ENCODE peak calls at places on chromosomes 16 and 17, in five cellular contexts. M is A673, D is kidney epithelial cell, T is prostate gland, N is fibroblast of lung. Z is an unnamed sample.

GRCh38 chr16:20940864-20941634 is 40.5 kb downstream of the LYRM1 start:
- DNase-seq in M (no peak), D (no peak), T (no peak), N (no peak), Z (no peak)

GRCh38 chr17:28712037-28712704 is 483 bp upstream of the PROCA1 start:
- DNase-seq in M (no peak), D (no peak), T (no peak), N (no peak), Z (peak)

GRCh38 chr16:35569413-35569812 is 2110.0 kb downstream of the TP53TG3F start:
- DNase-seq in M (no peak), D (no peak), T (no peak), N (no peak), Z (no peak)

GRCh38 chr16:200388-200787 is 20.1 kb downstream of the HBQ1 start:
- DNase-seq in M (peak), D (peak), T (no peak), N (peak), Z (peak)

GRCh38 chr16:7646831-7647230 is 314.2 kb downstream of the RBFOX1 start:
- DNase-seq in M (no peak), D (no peak), T (no peak), N (no peak), Z (no peak)

GRCh38 chr17:40632206-40632605 is 15.4 kb downstream of the SMARCE1 start:
- DNase-seq in M (no peak), D (no peak), T (no peak), N (no peak), Z (no peak)

GRCh38 chr17:8855477-8856204 is 11.8 kb downstream of the PIK3R6 start:
- DNase-seq in M (no peak), D (no peak), T (no peak), N (no peak), Z (no peak)

GRCh38 chr16:3509470-3509928 is 8.7 kb downstream of the CLUAP1 start:
- DNase-seq in M (no peak), D (no peak), T (no peak), N (no peak), Z (no peak)

GRCh38 chr17:51016099-51016498 is 104.6 kb downstream of the SPAG9 start:
- DNase-seq in M (no peak), D (no peak), T (no peak), N (no peak), Z (no peak)

GRCh38 chr16:306911-307370 is 24.0 kb downstream of the PDIA2 start:
- DNase-seq in M (no peak), D (no peak), T (no peak), N (no peak), Z (no peak)

GRCh38 chr16:67370686-67371085 is 22.6 kb downstream of the TPPP3 start:
- DNase-seq in M (no peak), D (no peak), T (no peak), N (no peak), Z (no peak)

GRCh38 chr16:11752856-11753255 is 10.2 kb upstream of the TXNDC11 start:
- DNase-seq in M (no peak), D (no peak), T (peak), N (no peak), Z (no peak)

GRCh38 chr16:76265434-76266045 is 11.7 kb upstream of the CNTNAP4 start:
- DNase-seq in M (peak), D (no peak), T (no peak), N (peak), Z (no peak)

GRCh38 chr17:53420035-53420641 is 402.6 kb upstream of the KIF2B start:
- DNase-seq in M (no peak), D (no peak), T (no peak), N (no peak), Z (no peak)

DNA sequence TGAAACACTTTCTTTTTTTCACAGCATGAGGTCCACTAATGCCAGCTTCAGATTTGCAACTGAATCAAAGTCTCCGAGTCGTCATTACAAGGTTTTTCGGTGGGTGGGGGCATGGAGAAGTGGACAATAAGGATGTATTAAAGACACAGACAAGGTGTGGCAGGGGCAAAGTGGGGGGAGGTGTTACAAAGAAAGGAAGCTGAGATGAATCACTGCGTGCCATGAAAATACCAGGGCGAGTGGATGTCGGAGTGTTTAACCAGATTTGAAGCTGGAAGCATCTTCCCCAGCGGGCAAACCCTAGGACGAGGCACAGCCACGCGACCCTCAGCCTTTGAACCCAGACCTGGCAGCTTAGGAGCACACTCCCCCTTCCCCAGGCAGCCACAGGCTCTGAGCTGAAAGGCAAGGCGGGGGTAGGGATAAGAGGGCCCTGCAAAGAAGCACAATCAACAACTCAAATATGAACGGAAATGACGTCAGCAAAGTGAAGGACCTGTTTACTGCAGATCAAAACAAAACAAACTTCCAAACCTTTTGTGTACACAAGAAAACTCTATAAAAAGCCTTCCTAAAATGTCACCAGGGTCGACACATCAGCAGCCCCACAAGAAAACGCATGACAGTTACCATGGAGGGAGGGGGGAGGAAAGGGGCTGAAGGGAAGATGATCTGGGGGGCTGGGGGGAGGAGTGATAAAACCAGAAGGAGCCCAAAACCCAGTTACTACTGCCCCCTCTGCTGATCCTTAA is 5.6 kb upstream of the ZFHX3 start:
- DNase-seq in M (peak), D (no peak), T (no peak), N (peak), Z (peak)
- H3K4me3 ChIP-seq in M (peak), D (no peak), T (no peak), N (peak), Z (no peak)

DNA sequence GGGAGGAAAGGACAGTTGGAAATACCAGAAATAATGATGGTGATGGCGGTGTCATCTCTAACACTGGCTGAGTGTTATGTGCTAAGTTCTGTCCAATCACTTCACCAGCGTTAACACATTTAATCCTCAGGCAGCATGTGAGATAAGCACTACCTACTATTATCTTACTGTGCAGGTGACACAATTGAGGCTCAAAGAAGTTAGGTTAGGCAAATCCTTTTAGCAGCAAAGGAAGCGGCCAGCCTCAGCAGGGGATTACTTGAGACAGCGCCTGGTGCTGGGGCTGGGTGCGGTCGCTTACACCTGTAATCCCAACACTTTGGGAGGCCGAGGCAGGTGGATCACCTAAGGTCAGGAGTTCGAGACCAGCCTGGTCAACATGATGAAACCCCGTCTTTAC is 18.7 kb upstream of the DHX8 start:
- DNase-seq in M (no peak), D (no peak), T (no peak), N (no peak), Z (no peak)
- TF ChIP-seq CTCF in M (no peak), D (no peak), T (no peak), N (no peak), Z (no peak)

GRCh38 chr17:81697261-81698044 is 5.7 kb upstream of the MRPL12 start:
- DNase-seq in M (no peak), D (no peak), T (no peak), N (no peak), Z (no peak)
- H3K4me3 ChIP-seq in M (no peak), D (no peak), T (no peak), N (no peak), Z (no peak)

GRCh38 chr17:43620147-43620944 is 41.4 kb downstream of the MEOX1 start:
- DNase-seq in M (no peak), D (no peak), T (no peak), N (no peak), Z (no peak)

GRCh38 chr17:43627657-43628650 is 33.8 kb downstream of the MEOX1 start:
- DNase-seq in M (no peak), D (no peak), T (no peak), N (no peak), Z (no peak)

GRCh38 chr17:43626066-43626465 is 35.7 kb downstream of the MEOX1 start:
- DNase-seq in M (no peak), D (no peak), T (no peak), N (no peak), Z (no peak)
- TF ChIP-seq CTCF in M (no peak), D (no peak), T (no peak), N (no peak), Z (no peak)

GRCh38 chr17:48995332-48995870 is 1.8 kb upstream of the IGF2BP1 start:
- DNase-seq in M (peak), D (no peak), T (no peak), N (no peak), Z (peak)
- H3K4me3 ChIP-seq in M (peak), D (peak), T (no peak), N (no peak), Z (no peak)

GRCh38 chr17:4008082-4008435 is 43.8 kb upstream of the ATP2A3 start:
- DNase-seq in M (no peak), D (no peak), T (no peak), N (no peak), Z (no peak)
- TF ChIP-seq CTCF in M (peak), D (no peak), T (no peak), N (peak), Z (no peak)

DNA sequence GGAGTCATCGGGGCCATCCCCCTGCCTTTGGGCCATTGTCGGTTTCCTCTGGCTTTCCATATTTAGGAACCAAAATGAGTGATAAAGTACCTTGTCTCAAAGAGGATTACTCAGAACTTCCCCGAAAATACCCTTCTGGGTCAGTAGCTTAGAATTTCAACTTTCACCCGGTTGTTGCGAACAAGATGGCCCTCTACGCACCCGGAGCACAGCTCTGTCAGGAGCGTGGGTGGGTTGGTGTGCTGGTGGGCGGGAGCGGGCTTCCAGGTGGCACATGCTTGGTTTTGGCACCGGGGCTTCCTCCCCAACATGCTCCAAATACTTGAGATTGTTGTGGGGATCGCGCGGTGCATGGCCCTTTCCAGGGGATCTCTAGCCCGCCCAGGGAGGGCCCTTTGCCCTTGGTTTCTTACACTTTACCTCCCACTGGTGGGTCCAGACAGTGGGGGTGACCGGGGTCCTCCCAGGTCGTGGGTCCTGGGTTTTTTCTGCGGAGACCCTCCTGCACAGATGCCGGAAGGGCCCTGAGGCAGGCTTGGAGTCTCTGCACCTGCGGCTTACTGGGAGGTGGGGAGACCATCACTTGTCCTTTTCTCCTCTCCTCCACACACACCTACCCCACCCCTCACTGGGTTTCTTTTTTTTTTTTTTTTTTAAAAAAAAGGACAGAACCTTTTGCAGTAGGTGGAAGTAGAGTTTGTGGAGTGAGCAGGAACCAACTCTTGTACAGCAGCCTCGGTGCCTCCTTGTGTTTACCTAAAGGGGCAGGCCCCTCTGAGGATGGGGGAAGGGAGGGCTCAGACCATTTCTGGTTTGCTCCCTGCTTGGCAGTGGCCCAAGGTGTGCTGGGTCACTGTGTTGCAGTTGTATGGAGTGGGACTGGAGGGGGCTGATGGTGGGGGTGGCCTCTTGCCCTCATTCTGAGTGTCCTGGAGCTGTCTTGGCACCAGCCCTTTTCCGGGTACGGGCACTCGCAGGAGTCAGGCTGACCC is 142.1 kb downstream of the SEC14L1 start:
- DNase-seq in M (no peak), D (no peak), T (peak), N (peak), Z (no peak)
- H3K4me3 ChIP-seq in M (no peak), D (peak), T (peak), N (no peak), Z (no peak)

DNA sequence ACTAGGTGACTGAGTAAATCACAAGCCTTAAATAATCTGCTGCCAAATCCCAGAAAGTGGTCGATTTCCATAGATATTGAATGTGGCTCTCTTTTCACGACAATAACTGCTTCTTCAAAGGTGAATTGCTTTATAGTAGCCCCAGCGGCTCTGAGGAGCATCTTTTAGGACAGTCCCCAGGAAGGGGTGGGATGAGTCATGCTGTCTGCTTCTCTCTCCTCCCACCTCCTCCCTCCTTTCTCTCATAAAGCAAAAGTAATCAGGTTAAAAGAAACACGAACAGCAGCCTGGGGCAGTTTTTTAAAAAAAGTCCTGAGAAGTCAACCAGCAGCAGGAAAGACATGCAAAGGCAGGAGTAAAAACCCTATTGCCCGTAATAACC is 1.8 kb downstream of the KIAA0513 start:
- DNase-seq in M (peak), D (no peak), T (peak), N (peak), Z (peak)
- TF ChIP-seq CTCF in M (no peak), D (no peak), T (no peak), N (no peak), Z (no peak)

DNA sequence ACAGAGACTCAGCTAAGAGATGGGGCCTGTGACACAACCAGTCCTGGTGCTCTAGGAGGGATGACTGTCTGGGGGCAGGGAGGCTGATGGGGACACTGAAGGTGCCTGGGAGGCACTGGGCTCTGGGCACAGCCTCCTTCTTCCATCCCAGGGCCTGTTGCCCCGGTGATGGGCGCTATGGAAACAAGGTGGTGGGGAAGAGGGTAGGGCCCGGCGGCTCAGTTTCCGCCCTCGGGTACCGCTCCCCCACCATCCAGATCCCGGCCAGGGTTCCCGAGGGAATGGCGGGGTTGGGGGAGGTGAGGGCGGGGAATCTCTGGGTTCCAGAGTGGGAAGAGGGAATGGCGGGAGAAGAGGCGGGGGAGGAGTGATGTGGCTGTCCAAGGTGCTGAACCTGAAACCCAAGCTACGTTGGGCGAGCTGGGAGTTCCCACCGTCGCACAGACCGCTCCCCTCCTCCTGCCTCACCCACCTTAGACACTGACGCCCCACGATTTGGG is 981 bp downstream of the KCNH4 start:
- DNase-seq in M (peak), D (no peak), T (peak), N (peak), Z (peak)
- H3K4me3 ChIP-seq in M (no peak), D (no peak), T (no peak), N (no peak), Z (no peak)

DNA sequence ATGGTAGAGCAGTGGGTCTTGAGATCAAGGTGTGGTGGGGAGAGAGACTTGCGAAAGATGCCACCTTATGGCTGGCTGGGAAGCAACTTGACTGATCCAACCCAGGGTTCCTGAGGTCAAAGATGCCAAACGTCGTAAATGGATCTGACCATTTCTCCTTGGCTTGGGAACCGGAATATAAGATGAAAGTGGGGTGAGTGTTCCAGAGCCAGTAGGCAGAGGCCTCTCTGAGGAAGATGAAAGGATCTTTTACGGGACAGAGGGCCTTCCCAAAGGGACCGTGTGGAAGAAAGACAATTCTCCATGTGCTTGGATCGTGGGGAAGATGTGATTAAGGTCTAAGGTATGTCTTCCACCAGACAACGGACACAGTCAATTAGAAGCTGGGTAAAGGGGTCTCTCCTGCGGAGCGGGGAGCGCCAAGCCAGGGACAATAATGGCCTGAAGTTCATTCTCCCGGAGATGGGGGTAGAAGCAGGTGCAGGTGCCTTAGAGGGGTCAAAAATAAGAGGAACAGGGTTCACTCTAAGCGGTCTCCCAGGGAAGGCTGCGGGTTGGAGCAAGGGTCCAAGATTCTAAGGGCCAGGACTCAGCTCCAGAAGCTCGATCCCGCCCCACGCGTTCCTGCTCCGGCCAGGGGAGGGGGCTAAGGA is 802 bp downstream of the FXR2 start:
- DNase-seq in M (no peak), D (no peak), T (no peak), N (peak), Z (peak)
- TF ChIP-seq CTCF in M (no peak), D (no peak), T (no peak), N (no peak), Z (no peak)

Z was measured in foreskin fibroblast.